ENCODE peak calls at places on chromosomes 13 and 19, in four cellular contexts. D is H1, B is HepG2, E is GM12878. X is an unnamed sample.

GRCh38 chr13:85709072-85709471 is 90.1 kb downstream of the SLITRK6 start:
- DNase-seq in B (no peak), E (no peak), D (no peak), X (no peak)

GRCh38 chr13:44668707-44669106 is 92.6 kb upstream of the TSC22D1 start:
- DNase-seq in E (no peak), D (no peak), B (no peak), X (no peak)

GRCh38 chr19:20247016-20247683 is 80.1 kb downstream of the ZNF486 start:
- DNase-seq in D (no peak), E (no peak), B (no peak), X (peak; percentile 62)

GRCh38 chr13:24097667-24098066 is 62.9 kb upstream of the SPATA13 start:
- DNase-seq in D (no peak), B (no peak), E (no peak), X (no peak)

GRCh38 chr19:18123819-18124218 is 26.2 kb downstream of the MAST3 start:
- DNase-seq in E (no peak), B (no peak), D (no peak), X (no peak)

GRCh38 chr19:8335343-8336071 is 7.6 kb downstream of the KANK3 start:
- DNase-seq in E (no peak), D (no peak), B (no peak), X (no peak)

GRCh38 chr13:52169839-52170238 is 10.4 kb upstream of the NEK3 start:
- DNase-seq in E (no peak), B (no peak), D (no peak), X (no peak)

GRCh38 chr13:44298314-44298713 is 75.3 kb upstream of the SERP2 start:
- DNase-seq in D (no peak), B (no peak), E (no peak), X (no peak)

GRCh38 chr13:111341886-111342285 is 21.4 kb downstream of the TEX29 start:
- DNase-seq in D (no peak), E (no peak), B (no peak), X (no peak)

GRCh38 chr13:45398862-45399261 is 19.3 kb downstream of the SLC25A30 start:
- DNase-seq in E (no peak), D (no peak), B (no peak), X (no peak)

GRCh38 chr13:39729161-39729560 is 73.7 kb downstream of the COG6 start:
- DNase-seq in B (no peak), D (no peak), E (no peak), X (no peak)

GRCh38 chr19:46610413-46610775 is 9.3 kb downstream of the CALM3 start:
- DNase-seq in D (no peak), E (no peak), B (no peak), X (no peak)

GRCh38 chr19:16342002-16342715 is 17.5 kb downstream of the KLF2 start:
- DNase-seq in D (no peak), E (peak; percentile 76), B (no peak), X (no peak)

GRCh38 chr19:3480383-3481091 is at the start of gene SMIM24:
- DNase-seq in E (no peak), D (no peak), B (peak; percentile 73), X (no peak)

GRCh38 chr19:36604656-36605100 is 435 bp upstream of the ZNF382 start:
- DNase-seq in D (no peak), E (peak; percentile 30), B (peak; percentile 54), X (no peak)

GRCh38 chr19:4018140-4018613 is 10.6 kb downstream of the PIAS4 start:
- DNase-seq in D (no peak), E (no peak), B (no peak), X (no peak)

GRCh38 chr19:30228726-30229523 is 143.3 kb upstream of the ZNF536 start:
- DNase-seq in B (no peak), D (no peak), E (no peak), X (no peak)

GRCh38 chr13:85693889-85694511 is 105.2 kb downstream of the SLITRK6 start:
- DNase-seq in E (no peak), B (no peak), D (no peak), X (no peak)

GRCh38 chr19:38245826-38246498 is 10.2 kb downstream of the PPP1R14A start:
- DNase-seq in D (no peak), B (no peak), E (no peak), X (no peak)

GRCh38 chr19:38239816-38240215 is 15.8 kb upstream of the DPF1 start:
- DNase-seq in D (no peak), B (no peak), E (no peak), X (no peak)

GRCh38 chr19:38247126-38247525 is 9.0 kb downstream of the PPP1R14A start:
- DNase-seq in B (no peak), D (no peak), E (no peak), X (no peak)

GRCh38 chr19:38247734-38248268 is 8.4 kb downstream of the PPP1R14A start:
- DNase-seq in E (no peak), B (peak; percentile 80), D (no peak), X (no peak)

GRCh38 chr19:38243279-38243673 is 12.9 kb downstream of the PPP1R14A start:
- DNase-seq in E (no peak), B (no peak), D (no peak), X (no peak)
- H3K9ac ChIP-seq in E (peak overlapping the region; percentile 36), B (peak overlapping the region; percentile 34), D (no peak overlapping the region), X (no peak overlapping the region)

GRCh38 chr19:51398096-51398704 is 7.8 kb upstream of the C19orf84 start:
- DNase-seq in E (no peak), D (no peak), B (peak; percentile 40), X (no peak)
- TF ChIP-seq YY1 in E (no peak), D (no peak), B (no peak), X (no peak)

GRCh38 chr19:38061294-38061693 is 154.3 kb downstream of the SIPA1L3 start:
- DNase-seq in E (no peak), B (no peak), D (no peak), X (no peak)
- TF ChIP-seq SUZ12 in E (no peak), B (no peak), D (no peak), X (no peak)

DNA sequence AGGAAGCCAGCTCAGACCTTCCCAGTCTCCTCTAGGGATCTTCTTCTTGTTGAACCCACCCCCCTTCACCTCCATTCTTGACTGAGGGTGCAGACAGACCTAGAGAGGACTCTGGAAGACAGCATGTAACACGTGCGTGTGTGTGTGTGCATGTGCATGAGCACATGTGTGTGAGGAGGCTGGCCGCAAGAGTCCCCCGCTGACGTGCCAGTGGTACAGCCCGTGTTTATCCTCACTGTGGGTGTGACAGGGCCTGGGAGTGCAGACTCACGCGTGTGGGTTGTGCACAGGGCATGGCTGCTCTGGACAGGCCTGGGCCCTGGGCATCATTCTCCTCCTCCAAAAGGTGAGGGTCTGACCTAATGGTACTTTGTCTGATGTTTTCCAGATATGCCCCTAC is 26.3 kb downstream of the LYL1 start:
- DNase-seq in E (no peak), D (no peak), B (no peak), X (no peak)
- H3K9ac ChIP-seq in E (no peak overlapping the region), D (no peak overlapping the region), B (no peak overlapping the region), X (no peak overlapping the region)

X was measured in NT2/D1.